ENCODE peak calls at places on chromosomes 5 and 9, in ten cellular contexts. One of them, this sample, is unnamed. For H4K20me1, the result is how much of the 10 kb centered on the place peaks cover.

GRCh38 chr5:160938532-160938931 is 86.5 kb upstream of the ATP10B start:
- DNase-seq in endothelial cell of umbilical vein: no peak
- DNase-seq in keratinocyte: peak
- DNase-seq in H1: no peak
- DNase-seq in K562: no peak
- DNase-seq in PC-3: peak
- DNase-seq in mammary epithelial cell: peak
- DNase-seq in IMR-90: no peak
- DNase-seq in fibroblast of lung: no peak
- DNase-seq in neural progenitor cell: no peak
- DNase-seq in this sample: no peak

GRCh38 chr5:175550055-175550660 is 71.8 kb downstream of the SFXN1 start:
- DNase-seq in K562: no peak
- DNase-seq in IMR-90: no peak
- DNase-seq in mammary epithelial cell: no peak
- DNase-seq in fibroblast of lung: no peak
- DNase-seq in endothelial cell of umbilical vein: no peak
- DNase-seq in H1: no peak
- DNase-seq in keratinocyte: no peak
- DNase-seq in PC-3: no peak
- DNase-seq in neural progenitor cell: no peak
- DNase-seq in this sample: no peak

GRCh38 chr5:1729641-1730486 is 69.8 kb downstream of the MRPL36 start:
- DNase-seq in K562: no peak
- DNase-seq in PC-3: no peak
- DNase-seq in fibroblast of lung: no peak
- DNase-seq in keratinocyte: no peak
- DNase-seq in neural progenitor cell: no peak
- DNase-seq in endothelial cell of umbilical vein: no peak
- DNase-seq in IMR-90: no peak
- DNase-seq in mammary epithelial cell: no peak
- DNase-seq in H1: no peak
- DNase-seq in this sample: no peak

GRCh38 chr9:81086421-81086820 is 602.9 kb downstream of the TLE1 start:
- DNase-seq in H1: no peak
- DNase-seq in neural progenitor cell: peak
- DNase-seq in keratinocyte: no peak
- DNase-seq in mammary epithelial cell: no peak
- DNase-seq in endothelial cell of umbilical vein: no peak
- DNase-seq in fibroblast of lung: no peak
- DNase-seq in PC-3: no peak
- DNase-seq in IMR-90: no peak
- DNase-seq in K562: no peak
- DNase-seq in this sample: no peak

GRCh38 chr9:122200960-122201635 is 27.7 kb downstream of the LHX6 start:
- DNase-seq in keratinocyte: no peak
- DNase-seq in endothelial cell of umbilical vein: peak
- DNase-seq in mammary epithelial cell: no peak
- DNase-seq in fibroblast of lung: peak
- DNase-seq in K562: no peak
- DNase-seq in IMR-90: peak
- DNase-seq in neural progenitor cell: no peak
- DNase-seq in H1: no peak
- DNase-seq in PC-3: no peak
- DNase-seq in this sample: peak

GRCh38 chr5:160169326-160169725 is 50.1 kb upstream of the PWWP2A start:
- DNase-seq in mammary epithelial cell: no peak
- DNase-seq in neural progenitor cell: no peak
- DNase-seq in fibroblast of lung: peak
- DNase-seq in endothelial cell of umbilical vein: peak
- DNase-seq in H1: no peak
- DNase-seq in K562: no peak
- DNase-seq in IMR-90: peak
- DNase-seq in PC-3: no peak
- DNase-seq in keratinocyte: no peak
- DNase-seq in this sample: peak

GRCh38 chr5:118008779-118009178 is 979.6 kb downstream of the DTWD2 start:
- DNase-seq in endothelial cell of umbilical vein: no peak
- DNase-seq in K562: no peak
- DNase-seq in H1: no peak
- DNase-seq in fibroblast of lung: no peak
- DNase-seq in mammary epithelial cell: no peak
- DNase-seq in PC-3: no peak
- DNase-seq in neural progenitor cell: no peak
- DNase-seq in keratinocyte: no peak
- DNase-seq in IMR-90: no peak
- DNase-seq in this sample: no peak

GRCh38 chr5:142104491-142104890 is 4.1 kb upstream of the NDFIP1 start:
- DNase-seq in H1: no peak
- DNase-seq in PC-3: no peak
- DNase-seq in endothelial cell of umbilical vein: no peak
- DNase-seq in keratinocyte: no peak
- DNase-seq in IMR-90: no peak
- DNase-seq in mammary epithelial cell: no peak
- DNase-seq in K562: no peak
- DNase-seq in fibroblast of lung: no peak
- DNase-seq in neural progenitor cell: no peak
- DNase-seq in this sample: no peak

GRCh38 chr5:175113947-175114346 is 330.0 kb downstream of the DRD1 start:
- DNase-seq in PC-3: no peak
- DNase-seq in mammary epithelial cell: no peak
- DNase-seq in H1: no peak
- DNase-seq in K562: no peak
- DNase-seq in IMR-90: no peak
- DNase-seq in keratinocyte: no peak
- DNase-seq in fibroblast of lung: no peak
- DNase-seq in neural progenitor cell: no peak
- DNase-seq in endothelial cell of umbilical vein: no peak
- DNase-seq in this sample: no peak

GRCh38 chr5:80481019-80481893 is 6.6 kb upstream of the FAM151B start:
- DNase-seq in endothelial cell of umbilical vein: peak
- DNase-seq in neural progenitor cell: peak
- DNase-seq in mammary epithelial cell: peak
- DNase-seq in PC-3: peak
- DNase-seq in K562: peak
- DNase-seq in fibroblast of lung: peak
- DNase-seq in H1: peak
- DNase-seq in keratinocyte: no peak
- DNase-seq in IMR-90: peak
- DNase-seq in this sample: peak

DNA sequence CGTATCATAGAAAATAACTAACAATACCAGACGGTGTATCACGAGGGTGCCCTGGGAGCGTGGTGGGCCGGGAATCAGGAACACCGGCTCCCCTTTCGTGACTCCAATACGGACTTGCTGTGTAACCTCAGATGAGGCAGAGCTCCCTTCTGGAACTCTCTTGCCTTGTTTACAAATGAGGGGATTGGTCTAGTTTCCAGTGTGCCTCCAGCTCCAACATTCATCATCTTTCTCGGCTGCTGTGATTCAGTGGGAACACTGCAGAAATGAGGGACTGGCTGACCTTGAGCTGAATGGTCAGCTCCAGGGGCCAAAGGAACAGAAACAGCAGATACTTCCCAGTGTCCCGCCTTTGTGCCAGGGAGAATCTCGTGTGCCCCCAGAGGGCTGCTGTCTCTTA is 22.6 kb upstream of the TGFBI start:
- DNase-seq in endothelial cell of umbilical vein: no peak
- DNase-seq in neural progenitor cell: no peak
- DNase-seq in mammary epithelial cell: no peak
- DNase-seq in fibroblast of lung: peak
- DNase-seq in K562: no peak
- DNase-seq in PC-3: no peak
- DNase-seq in keratinocyte: no peak
- DNase-seq in IMR-90: peak
- DNase-seq in H1: no peak
- DNase-seq in this sample: peak
- H4K20me1 ChIP-seq in endothelial cell of umbilical vein: under half
- H4K20me1 ChIP-seq in neural progenitor cell: under half
- H4K20me1 ChIP-seq in mammary epithelial cell: under half
- H4K20me1 ChIP-seq in fibroblast of lung: under half
- H4K20me1 ChIP-seq in K562: under half
- H4K20me1 ChIP-seq in PC-3: under half
- H4K20me1 ChIP-seq in keratinocyte: under half
- H4K20me1 ChIP-seq in IMR-90: under half
- H4K20me1 ChIP-seq in H1: under half
- H4K20me1 ChIP-seq in this sample: under half

GRCh38 chr5:168528521-168529360 is at the start of gene FBLL1:
- DNase-seq in mammary epithelial cell: no peak
- DNase-seq in H1: no peak
- DNase-seq in PC-3: no peak
- DNase-seq in endothelial cell of umbilical vein: peak
- DNase-seq in fibroblast of lung: peak
- DNase-seq in IMR-90: peak
- DNase-seq in keratinocyte: no peak
- DNase-seq in K562: peak
- DNase-seq in neural progenitor cell: peak
- DNase-seq in this sample: peak
- H3K9ac ChIP-seq in mammary epithelial cell: no peak
- H3K9ac ChIP-seq in H1: no peak
- H3K9ac ChIP-seq in PC-3: no peak
- H3K9ac ChIP-seq in endothelial cell of umbilical vein: no peak
- H3K9ac ChIP-seq in fibroblast of lung: no peak
- H3K9ac ChIP-seq in IMR-90: no peak
- H3K9ac ChIP-seq in keratinocyte: no peak
- H3K9ac ChIP-seq in K562: no peak
- H3K9ac ChIP-seq in neural progenitor cell: no peak
- H3K9ac ChIP-seq in this sample: no peak

DNA sequence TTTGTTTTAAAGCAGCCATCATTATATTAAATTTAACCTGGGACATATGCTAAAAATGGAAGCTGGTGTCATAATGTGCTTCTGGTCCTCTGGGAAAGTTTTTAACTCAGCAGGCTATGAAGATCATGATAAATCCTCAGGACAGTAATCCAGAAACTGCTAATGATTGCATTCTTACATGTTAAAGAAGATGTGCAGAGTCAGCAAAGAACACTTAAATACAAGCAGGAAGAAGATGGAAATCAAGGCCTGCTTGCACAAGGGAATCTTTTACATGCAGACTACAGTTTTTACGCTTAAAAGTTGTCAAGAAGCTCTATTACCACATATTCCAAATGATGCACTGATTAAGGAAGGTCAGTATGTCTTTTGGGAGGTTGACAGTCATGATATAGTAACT is 246.0 kb upstream of the PTPRD start:
- DNase-seq in mammary epithelial cell: no peak
- DNase-seq in keratinocyte: no peak
- DNase-seq in K562: no peak
- DNase-seq in IMR-90: no peak
- DNase-seq in PC-3: no peak
- DNase-seq in neural progenitor cell: no peak
- DNase-seq in endothelial cell of umbilical vein: no peak
- DNase-seq in H1: no peak
- DNase-seq in fibroblast of lung: no peak
- DNase-seq in this sample: no peak
- H2AFZ ChIP-seq in mammary epithelial cell: no peak
- H2AFZ ChIP-seq in keratinocyte: no peak
- H2AFZ ChIP-seq in K562: no peak
- H2AFZ ChIP-seq in IMR-90: no peak
- H2AFZ ChIP-seq in PC-3: no peak
- H2AFZ ChIP-seq in neural progenitor cell: peak
- H2AFZ ChIP-seq in endothelial cell of umbilical vein: no peak
- H2AFZ ChIP-seq in H1: peak
- H2AFZ ChIP-seq in fibroblast of lung: no peak
- H2AFZ ChIP-seq in this sample: no peak

GRCh38 chr9:133114886-133115603 is 6.0 kb downstream of the RALGDS start:
- DNase-seq in neural progenitor cell: no peak
- DNase-seq in PC-3: no peak
- DNase-seq in H1: no peak
- DNase-seq in mammary epithelial cell: no peak
- DNase-seq in keratinocyte: no peak
- DNase-seq in K562: no peak
- DNase-seq in IMR-90: no peak
- DNase-seq in endothelial cell of umbilical vein: no peak
- DNase-seq in fibroblast of lung: no peak
- DNase-seq in this sample: no peak

GRCh38 chr9:133113163-133113927 is 7.7 kb downstream of the RALGDS start:
- DNase-seq in fibroblast of lung: no peak
- DNase-seq in H1: no peak
- DNase-seq in mammary epithelial cell: no peak
- DNase-seq in IMR-90: peak
- DNase-seq in K562: no peak
- DNase-seq in keratinocyte: no peak
- DNase-seq in endothelial cell of umbilical vein: peak
- DNase-seq in PC-3: no peak
- DNase-seq in neural progenitor cell: no peak
- DNase-seq in this sample: peak

GRCh38 chr9:133115604-133116345 is 5.3 kb downstream of the RALGDS start:
- DNase-seq in mammary epithelial cell: no peak
- DNase-seq in keratinocyte: no peak
- DNase-seq in K562: peak
- DNase-seq in H1: no peak
- DNase-seq in PC-3: no peak
- DNase-seq in endothelial cell of umbilical vein: no peak
- DNase-seq in IMR-90: peak
- DNase-seq in fibroblast of lung: no peak
- DNase-seq in neural progenitor cell: no peak
- DNase-seq in this sample: peak

GRCh38 chr9:133113928-133114351 is 7.1 kb downstream of the RALGDS start:
- DNase-seq in fibroblast of lung: no peak
- DNase-seq in H1: no peak
- DNase-seq in PC-3: no peak
- DNase-seq in keratinocyte: no peak
- DNase-seq in endothelial cell of umbilical vein: no peak
- DNase-seq in mammary epithelial cell: no peak
- DNase-seq in K562: no peak
- DNase-seq in IMR-90: peak
- DNase-seq in neural progenitor cell: no peak
- DNase-seq in this sample: no peak

GRCh38 chr9:133114451-133114885 is 6.6 kb downstream of the RALGDS start:
- DNase-seq in PC-3: no peak
- DNase-seq in H1: no peak
- DNase-seq in neural progenitor cell: no peak
- DNase-seq in IMR-90: peak
- DNase-seq in endothelial cell of umbilical vein: no peak
- DNase-seq in keratinocyte: no peak
- DNase-seq in K562: no peak
- DNase-seq in mammary epithelial cell: no peak
- DNase-seq in fibroblast of lung: peak
- DNase-seq in this sample: peak
- H4K20me1 ChIP-seq in PC-3: under half
- H4K20me1 ChIP-seq in H1: under half
- H4K20me1 ChIP-seq in neural progenitor cell: half or more
- H4K20me1 ChIP-seq in IMR-90: half or more
- H4K20me1 ChIP-seq in endothelial cell of umbilical vein: under half
- H4K20me1 ChIP-seq in keratinocyte: under half
- H4K20me1 ChIP-seq in K562: under half
- H4K20me1 ChIP-seq in mammary epithelial cell: under half
- H4K20me1 ChIP-seq in fibroblast of lung: under half
- H4K20me1 ChIP-seq in this sample: under half